ENCODE peak calls at places on chromosome 18, in seven cellular contexts. F, L, M, Q, Z, W and X are unnamed samples. For H3K36me3, the result is how much of the 10 kb centered on the place peaks cover.

GRCh38 chr18:53115876-53116585 is 776.0 kb downstream of the DCC start:
- DNase-seq in F (no peak), L (no peak), M (no peak), Q (no peak), Z (no peak), W (no peak), X (no peak)

GRCh38 chr18:79778291-79778791 is 19.4 kb upstream of the KCNG2 start:
- DNase-seq in F (no peak), L (no peak), M (no peak), Q (no peak), Z (no peak), W (no peak), X (no peak)

GRCh38 chr18:37179384-37179783 is 350.5 kb downstream of the KIAA1328 start:
- DNase-seq in F (no peak), L (no peak), M (no peak), Q (no peak), Z (no peak), W (no peak), X (no peak)

GRCh38 chr18:13262839-13263691 is 44.5 kb downstream of the LDLRAD4 start:
- DNase-seq in F (peak), L (no peak), M (no peak), Q (no peak), Z (no peak), W (no peak), X (no peak)

GRCh38 chr18:51953521-51953920 is 386.5 kb upstream of the DCC start:
- DNase-seq in F (no peak), L (no peak), M (no peak), Q (no peak), Z (no peak), W (no peak), X (peak)

GRCh38 chr18:46070683-46071614 is 1.1 kb downstream of the PSTPIP2 start:
- DNase-seq in F (no peak), L (no peak), M (no peak), Q (no peak), Z (no peak), W (peak), X (no peak)

GRCh38 chr18:73987247-73987980 is 160.2 kb downstream of the FBXO15 start:
- DNase-seq in F (no peak), L (no peak), M (no peak), Q (no peak), Z (peak), W (no peak), X (no peak)

GRCh38 chr18:13808294-13809024 is 15.5 kb upstream of the MC5R start:
- DNase-seq in F (no peak), L (no peak), M (no peak), Q (no peak), Z (no peak), W (no peak), X (no peak)

GRCh38 chr18:39841133-39842041 is 2113.6 kb upstream of the PIK3C3 start:
- DNase-seq in F (no peak), L (no peak), M (peak), Q (peak), Z (peak), W (no peak), X (peak)

GRCh38 chr18:47397671-47398319 is 146.3 kb upstream of the SKOR2 start:
- DNase-seq in F (no peak), L (no peak), M (no peak), Q (no peak), Z (peak), W (peak), X (no peak)

GRCh38 chr18:55452123-55452611 is 135.8 kb downstream of the TCF4 start:
- DNase-seq in F (peak), L (no peak), M (no peak), Q (no peak), Z (no peak), W (peak), X (no peak)

GRCh38 chr18:25310045-25310444 is 41.9 kb downstream of the ZNF521 start:
- DNase-seq in F (no peak), L (no peak), M (no peak), Q (no peak), Z (peak), W (peak), X (peak)

GRCh38 chr18:30359521-30359920 is 683.0 kb downstream of the DSC3 start:
- DNase-seq in F (no peak), L (no peak), M (no peak), Q (no peak), Z (peak), W (peak), X (no peak)

GRCh38 chr18:69787825-69788547 is 159.7 kb downstream of the CD226 start:
- DNase-seq in F (no peak), L (no peak), M (no peak), Q (no peak), Z (peak), W (peak), X (peak)

GRCh38 chr18:37251679-37252078 is 313.9 kb downstream of the CELF4 start:
- DNase-seq in F (no peak), L (no peak), M (no peak), Q (no peak), Z (peak), W (no peak), X (no peak)

GRCh38 chr18:47561316-47561715 is 309.9 kb upstream of the SKOR2 start:
- DNase-seq in F (no peak), L (no peak), M (no peak), Q (no peak), Z (no peak), W (no peak), X (no peak)

GRCh38 chr18:35756506-35757117 is 175.1 kb downstream of the GALNT1 start:
- DNase-seq in F (no peak), L (peak), M (peak), Q (no peak), Z (peak), W (peak), X (no peak)

GRCh38 chr18:48293954-48294893 is 115.0 kb downstream of the ZBTB7C start:
- DNase-seq in F (no peak), L (no peak), M (no peak), Q (peak), Z (peak), W (no peak), X (no peak)

GRCh38 chr18:36298113-36298701 is 694 bp downstream of the FHOD3 start:
- DNase-seq in F (no peak), L (no peak), M (peak), Q (peak), Z (no peak), W (no peak), X (no peak)

GRCh38 chr18:47345996-47346395 is 94.5 kb upstream of the SKOR2 start:
- DNase-seq in F (no peak), L (no peak), M (no peak), Q (no peak), Z (no peak), W (no peak), X (no peak)

GRCh38 chr18:33578371-33579146 is 540 bp downstream of the ASXL3 start:
- DNase-seq in F (peak), L (no peak), M (peak), Q (peak), Z (no peak), W (no peak), X (no peak)

GRCh38 chr18:48336332-48336731 is 72.9 kb downstream of the ZBTB7C start:
- DNase-seq in F (no peak), L (no peak), M (no peak), Q (no peak), Z (peak), W (peak), X (no peak)

GRCh38 chr18:44920441-44920840 is 239.8 kb downstream of the SETBP1 start:
- DNase-seq in F (no peak), L (no peak), M (peak), Q (no peak), Z (no peak), W (no peak), X (no peak)

GRCh38 chr18:35240664-35241522 is at the start of gene ZNF397:
- DNase-seq in F (peak), L (peak), M (peak), Q (peak), Z (peak), W (peak), X (peak)

GRCh38 chr18:46338761-46339160 is 234.6 kb downstream of the HAUS1 start:
- DNase-seq in F (no peak), L (no peak), M (no peak), Q (no peak), Z (no peak), W (no peak), X (no peak)

GRCh38 chr18:49135871-49136270 is 185.1 kb upstream of the SMAD7 start:
- DNase-seq in F (no peak), L (no peak), M (no peak), Q (no peak), Z (peak), W (no peak), X (peak)

GRCh38 chr18:59340817-59341216 is 18.2 kb downstream of the LMAN1 start:
- DNase-seq in F (no peak), L (no peak), M (no peak), Q (no peak), Z (no peak), W (no peak), X (no peak)

GRCh38 chr18:29163596-29163995 is 986.7 kb upstream of the CDH2 start:
- DNase-seq in F (no peak), L (no peak), M (no peak), Q (no peak), Z (no peak), W (no peak), X (no peak)

GRCh38 chr18:48544661-48545415 is 6.0 kb downstream of the CTIF start:
- DNase-seq in F (no peak), L (no peak), M (no peak), Q (no peak), Z (no peak), W (no peak), X (no peak)

GRCh38 chr18:32126538-32126937 is 34.9 kb downstream of the RNF138 start:
- DNase-seq in F (no peak), L (no peak), M (no peak), Q (no peak), Z (no peak), W (no peak), X (no peak)
- H3K36me3 ChIP-seq in F (under half), L (under half), M (under half), Q (half or more), Z (under half), W (half or more), X (under half)

GRCh38 chr18:8783994-8784530 is 78.7 kb downstream of the MTCL1 start:
- DNase-seq in F (no peak), L (no peak), M (no peak), Q (no peak), Z (no peak), W (no peak), X (no peak)

GRCh38 chr18:8785261-8785660 is 79.9 kb downstream of the MTCL1 start:
- DNase-seq in F (no peak), L (no peak), M (no peak), Q (no peak), Z (no peak), W (no peak), X (no peak)

GRCh38 chr18:8786766-8787670 is 81.7 kb downstream of the MTCL1 start:
- DNase-seq in F (no peak), L (no peak), M (no peak), Q (no peak), Z (no peak), W (no peak), X (no peak)

GRCh38 chr18:8787764-8788163 is 82.4 kb downstream of the MTCL1 start:
- DNase-seq in F (no peak), L (no peak), M (no peak), Q (no peak), Z (no peak), W (no peak), X (no peak)

DNA sequence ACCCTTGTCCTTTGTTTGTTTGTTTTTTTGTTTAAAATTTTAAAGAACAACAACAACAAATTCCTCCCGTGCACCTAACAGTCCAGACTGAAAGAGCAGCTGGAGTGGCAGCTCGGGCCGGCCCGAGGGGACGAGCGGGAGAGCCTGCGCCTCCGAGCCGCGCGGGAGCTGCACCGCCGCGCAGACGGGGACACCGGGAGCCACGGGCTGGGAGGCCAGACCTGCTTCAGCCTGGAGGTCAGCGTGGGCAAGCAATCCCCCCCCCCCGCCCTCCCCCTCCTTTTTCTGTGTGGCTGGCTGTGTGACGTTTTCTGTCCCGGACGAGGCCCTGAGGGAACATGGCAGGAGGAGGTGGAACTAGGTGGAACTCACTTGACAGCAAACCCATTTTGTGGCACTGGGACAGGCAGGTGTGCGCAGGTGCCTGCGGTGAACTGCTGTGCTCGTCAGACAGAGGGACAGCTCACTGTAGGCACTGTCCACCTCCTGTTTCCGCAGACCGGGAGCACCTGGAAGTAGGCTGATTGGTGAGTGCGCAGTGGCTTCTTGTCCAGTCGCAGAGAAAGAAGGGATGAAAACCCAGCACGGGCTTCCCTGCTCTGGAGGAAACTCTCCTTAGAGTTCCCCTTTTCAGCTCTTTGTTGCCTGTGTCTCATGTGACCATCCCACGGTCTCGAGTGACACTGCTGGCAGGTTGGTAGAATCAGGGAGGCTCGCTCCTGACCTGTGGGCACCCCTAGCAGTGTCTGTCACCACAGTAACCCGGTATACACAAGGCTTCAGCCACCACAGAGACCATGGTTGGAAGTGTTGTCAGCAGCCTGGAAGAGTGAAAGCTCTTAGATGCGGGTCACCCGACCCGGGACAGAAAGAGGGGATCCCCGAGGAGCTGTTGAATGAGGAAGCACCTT is 80.8 kb downstream of the MTCL1 start:
- DNase-seq in F (no peak), L (no peak), M (no peak), Q (no peak), Z (no peak), W (no peak), X (no peak)
- H3K4me3 ChIP-seq in F (no peak), L (no peak), M (no peak), Q (no peak), Z (no peak), W (no peak), X (no peak)

GRCh38 chr18:3804336-3804735 is 354.4 kb downstream of the TGIF1 start:
- DNase-seq in F (no peak), L (no peak), M (no peak), Q (no peak), Z (no peak), W (no peak), X (no peak)
- TF ChIP-seq CTCF in F (no peak), L (no peak), M (no peak), Q (no peak), Z (no peak), W (no peak), X (no peak)

DNA sequence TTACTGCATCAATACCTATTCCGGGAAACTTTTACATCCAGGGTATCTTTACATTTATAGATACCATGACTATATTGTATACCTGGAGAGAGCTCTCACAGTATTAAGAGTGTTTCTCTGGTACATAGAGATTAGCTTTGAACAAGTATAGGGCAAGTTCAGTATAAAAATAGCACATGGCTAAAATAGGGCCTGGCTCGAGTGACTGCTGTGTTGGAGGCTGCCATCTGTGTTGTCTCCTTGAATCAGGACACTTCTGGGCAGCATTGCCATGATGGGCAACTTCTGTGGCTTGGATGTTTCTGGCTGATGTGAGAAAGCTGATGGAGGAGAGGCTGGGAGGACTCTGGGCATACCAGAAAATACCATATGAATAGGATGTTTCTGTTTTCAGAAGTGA is 18.7 kb downstream of the ARHGAP28 start:
- DNase-seq in F (no peak), L (no peak), M (peak), Q (peak), Z (no peak), W (no peak), X (no peak)
- H3K36me3 ChIP-seq in F (under half), L (under half), M (under half), Q (under half), Z (under half), W (under half), X (under half)

GRCh38 chr18:9280854-9281253 is 53.7 kb upstream of the TWSG1 start:
- DNase-seq in F (no peak), L (no peak), M (no peak), Q (no peak), Z (no peak), W (no peak), X (no peak)
- H3K4me3 ChIP-seq in F (no peak), L (no peak), M (no peak), Q (no peak), Z (no peak), W (no peak), X (no peak)

GRCh38 chr18:78601349-78601748 is 378.3 kb upstream of the SALL3 start:
- DNase-seq in F (no peak), L (no peak), M (no peak), Q (no peak), Z (no peak), W (peak), X (no peak)

GRCh38 chr18:78595924-78596573 is 383.6 kb upstream of the SALL3 start:
- DNase-seq in F (no peak), L (no peak), M (no peak), Q (no peak), Z (no peak), W (no peak), X (no peak)

GRCh38 chr18:78595453-78595852 is 384.2 kb upstream of the SALL3 start:
- DNase-seq in F (no peak), L (no peak), M (no peak), Q (no peak), Z (no peak), W (no peak), X (no peak)

GRCh38 chr18:78601923-78602322 is 377.7 kb upstream of the SALL3 start:
- DNase-seq in F (no peak), L (no peak), M (no peak), Q (no peak), Z (no peak), W (no peak), X (no peak)

GRCh38 chr18:78596794-78597193 is 382.8 kb upstream of the SALL3 start:
- DNase-seq in F (no peak), L (no peak), M (no peak), Q (no peak), Z (no peak), W (no peak), X (no peak)
- TF ChIP-seq CTCF in F (no peak), L (no peak), M (no peak), Q (no peak), Z (no peak), W (no peak), X (no peak)

GRCh38 chr18:8766576-8767253 is 61.4 kb downstream of the MTCL1 start:
- DNase-seq in F (no peak), L (no peak), M (no peak), Q (no peak), Z (no peak), W (no peak), X (no peak)

GRCh38 chr18:8769509-8769908 is 64.2 kb downstream of the MTCL1 start:
- DNase-seq in F (peak), L (no peak), M (no peak), Q (no peak), Z (no peak), W (no peak), X (no peak)

GRCh38 chr18:8770655-8771054 is 65.3 kb downstream of the MTCL1 start:
- DNase-seq in F (no peak), L (no peak), M (no peak), Q (no peak), Z (no peak), W (no peak), X (no peak)

GRCh38 chr18:8765692-8766463 is 60.5 kb downstream of the MTCL1 start:
- DNase-seq in F (no peak), L (no peak), M (peak), Q (no peak), Z (no peak), W (no peak), X (no peak)

DNA sequence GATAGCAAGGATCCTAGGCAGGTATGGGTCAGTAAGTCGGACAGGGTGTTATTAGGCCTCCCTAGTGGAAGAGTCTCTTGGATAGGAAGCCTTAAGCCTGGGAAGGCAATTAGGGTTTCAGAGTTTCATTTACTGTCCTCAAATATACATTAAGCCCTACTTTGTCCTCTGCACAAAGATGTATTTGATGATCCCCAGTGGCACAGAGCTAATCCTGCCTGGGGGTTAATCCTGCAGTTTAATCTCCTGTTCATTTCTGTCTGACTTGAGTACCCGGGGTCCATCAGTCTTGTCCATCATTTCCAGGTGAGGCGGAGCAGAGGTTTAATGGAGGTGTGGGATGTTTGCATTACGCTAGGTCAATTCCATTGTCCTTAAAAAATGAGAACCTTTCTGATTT is 62.0 kb downstream of the MTCL1 start:
- DNase-seq in F (no peak), L (no peak), M (no peak), Q (no peak), Z (no peak), W (no peak), X (no peak)
- H3K36me3 ChIP-seq in F (under half), L (under half), M (under half), Q (under half), Z (under half), W (under half), X (under half)

DNA sequence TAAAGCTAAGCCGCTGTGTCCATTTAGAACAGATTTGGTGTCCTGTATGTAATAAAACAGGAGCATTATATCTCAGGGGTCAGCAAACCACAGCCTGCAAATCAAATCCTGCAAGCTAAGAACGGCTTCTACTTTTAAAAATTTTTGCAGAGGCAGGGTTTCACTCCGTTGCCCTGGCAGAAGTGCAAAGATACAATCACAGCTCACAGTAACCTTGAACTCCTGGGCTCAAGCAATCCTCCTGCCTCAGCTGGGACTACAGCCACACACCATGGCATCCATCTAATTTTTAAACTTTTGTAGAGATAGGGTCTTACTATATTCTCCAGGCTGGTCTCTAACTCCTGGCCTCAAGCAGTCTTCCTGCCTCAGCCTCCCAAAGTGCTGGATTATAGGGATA is 28.6 kb upstream of the NPC1 start:
- DNase-seq in F (no peak), L (no peak), M (no peak), Q (no peak), Z (no peak), W (no peak), X (no peak)
- H3K4me3 ChIP-seq in F (no peak), L (no peak), M (no peak), Q (no peak), Z (no peak), W (no peak), X (no peak)